ENCODE peak calls at places on chromosomes 3 and 15, in four cellular contexts. One of them, this sample, is unnamed.

GRCh38 chr3:48215876-48216275 is 7.4 kb upstream of the CAMP start:
- DNase-seq in K562: no peak
- DNase-seq in GM12865: no peak
- DNase-seq in lower lobe of right lung: no peak
- DNase-seq in this sample: no peak

GRCh38 chr3:10998542-10998941 is 6.0 kb downstream of the SLC6A1 start:
- DNase-seq in K562: no peak
- DNase-seq in GM12865: no peak
- DNase-seq in lower lobe of right lung: no peak
- DNase-seq in this sample: no peak

GRCh38 chr3:66405701-66406091 is 95.1 kb downstream of the LRIG1 start:
- DNase-seq in K562: no peak
- DNase-seq in GM12865: no peak
- DNase-seq in lower lobe of right lung: no peak
- DNase-seq in this sample: peak; percentile 35

GRCh38 chr15:64883997-64884511 is 27.6 kb upstream of the ANKDD1A start:
- DNase-seq in K562: no peak
- DNase-seq in GM12865: peak; percentile 88
- DNase-seq in lower lobe of right lung: peak; percentile 85
- DNase-seq in this sample: peak; percentile 78

GRCh38 chr3:183131735-183132134 is 30.8 kb downstream of the LAMP3 start:
- DNase-seq in K562: no peak
- DNase-seq in GM12865: no peak
- DNase-seq in lower lobe of right lung: no peak
- DNase-seq in this sample: no peak

GRCh38 chr3:119619094-119619493 is 21.4 kb downstream of the PLA1A start:
- DNase-seq in K562: no peak
- DNase-seq in GM12865: no peak
- DNase-seq in lower lobe of right lung: no peak
- DNase-seq in this sample: no peak

GRCh38 chr3:126936110-126936509 is 46.8 kb upstream of the PLXNA1 start:
- DNase-seq in K562: no peak
- DNase-seq in GM12865: no peak
- DNase-seq in lower lobe of right lung: no peak
- DNase-seq in this sample: no peak

GRCh38 chr3:55481067-55481917 is 5.8 kb downstream of the WNT5A start:
- DNase-seq in K562: no peak
- DNase-seq in GM12865: no peak
- DNase-seq in lower lobe of right lung: peak; percentile 51
- DNase-seq in this sample: no peak

GRCh38 chr3:114660124-114660523 is 366.3 kb downstream of the TIGIT start:
- DNase-seq in K562: no peak
- DNase-seq in GM12865: no peak
- DNase-seq in lower lobe of right lung: no peak
- DNase-seq in this sample: no peak

GRCh38 chr3:64290161-64290560 is 64.9 kb upstream of the PRICKLE2 start:
- DNase-seq in K562: no peak
- DNase-seq in GM12865: no peak
- DNase-seq in lower lobe of right lung: no peak
- DNase-seq in this sample: no peak

GRCh38 chr3:62614527-62614926 is 241.2 kb upstream of the FEZF2 start:
- DNase-seq in K562: no peak
- DNase-seq in GM12865: no peak
- DNase-seq in lower lobe of right lung: no peak
- DNase-seq in this sample: no peak

GRCh38 chr15:55744026-55744655 is 1.2 kb upstream of the PRTG start:
- DNase-seq in K562: no peak
- DNase-seq in GM12865: no peak
- DNase-seq in lower lobe of right lung: no peak
- DNase-seq in this sample: peak; percentile 34

GRCh38 chr3:156509209-156510174 is 45.4 kb downstream of the SSR3 start:
- DNase-seq in K562: peak; percentile 57
- DNase-seq in GM12865: peak; percentile 72
- DNase-seq in lower lobe of right lung: no peak
- DNase-seq in this sample: no peak

GRCh38 chr15:69758810-69759410 is 306.3 kb downstream of the RPLP1 start:
- DNase-seq in K562: peak; percentile 4
- DNase-seq in GM12865: peak; percentile 89
- DNase-seq in lower lobe of right lung: peak; percentile 58
- DNase-seq in this sample: no peak

GRCh38 chr3:141402476-141403171 is 34.3 kb downstream of the ZBTB38 start:
- DNase-seq in K562: no peak
- DNase-seq in GM12865: peak; percentile 65
- DNase-seq in lower lobe of right lung: peak; percentile 83
- DNase-seq in this sample: peak; percentile 55

GRCh38 chr3:21835266-21835665 is 84.3 kb upstream of the ZNF385D start:
- DNase-seq in K562: no peak
- DNase-seq in GM12865: no peak
- DNase-seq in lower lobe of right lung: no peak
- DNase-seq in this sample: no peak

GRCh38 chr15:64034519-64034918 is 11.8 kb downstream of the DAPK2 start:
- DNase-seq in K562: no peak
- DNase-seq in GM12865: no peak
- DNase-seq in lower lobe of right lung: no peak
- DNase-seq in this sample: no peak

GRCh38 chr3:4311496-4311895 is 8.3 kb downstream of the SETMAR start:
- DNase-seq in K562: no peak
- DNase-seq in GM12865: no peak
- DNase-seq in lower lobe of right lung: no peak
- DNase-seq in this sample: no peak

GRCh38 chr3:4309476-4310121 is 6.4 kb downstream of the SETMAR start:
- DNase-seq in K562: no peak
- DNase-seq in GM12865: no peak
- DNase-seq in lower lobe of right lung: no peak
- DNase-seq in this sample: no peak

GRCh38 chr3:4313606-4314308 is 10.6 kb downstream of the SETMAR start:
- DNase-seq in K562: peak; percentile 61
- DNase-seq in GM12865: no peak
- DNase-seq in lower lobe of right lung: no peak
- DNase-seq in this sample: no peak

GRCh38 chr3:4310971-4311370 is 7.8 kb downstream of the SETMAR start:
- DNase-seq in K562: no peak
- DNase-seq in GM12865: no peak
- DNase-seq in lower lobe of right lung: no peak
- DNase-seq in this sample: no peak

GRCh38 chr3:4314688-4315087 is 11.5 kb downstream of the SETMAR start:
- DNase-seq in K562: no peak
- DNase-seq in GM12865: no peak
- DNase-seq in lower lobe of right lung: no peak
- DNase-seq in this sample: no peak
- TF ChIP-seq CTCF in K562: peak; percentile 40
- TF ChIP-seq CTCF in GM12865: peak; percentile 7
- TF ChIP-seq CTCF in lower lobe of right lung: peak; percentile 21
- TF ChIP-seq CTCF in this sample: peak; percentile 20

DNA sequence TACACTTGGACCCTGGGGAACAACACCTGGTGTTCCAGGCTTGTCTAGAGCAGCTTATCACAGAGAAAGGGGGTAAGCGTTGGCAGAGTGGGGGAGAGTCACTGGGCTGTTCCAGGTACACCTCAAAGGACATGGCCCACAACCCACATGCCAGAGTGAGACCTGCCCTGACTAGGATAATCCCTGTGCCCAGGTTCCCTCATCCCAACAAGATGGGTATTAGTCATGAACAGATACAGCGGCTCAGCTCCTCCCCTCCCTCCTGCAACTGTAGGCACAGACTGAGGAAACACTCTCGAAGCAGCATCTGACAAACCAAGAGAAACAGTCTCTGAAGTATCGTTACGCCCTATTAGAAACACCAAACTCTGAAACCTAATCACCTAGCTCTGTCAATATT is 32.1 kb upstream of the RPS17 start:
- DNase-seq in K562: no peak
- DNase-seq in GM12865: no peak
- DNase-seq in lower lobe of right lung: no peak
- DNase-seq in this sample: no peak
- H3K4me3 ChIP-seq in K562: no peak overlapping the region
- H3K4me3 ChIP-seq in GM12865: no peak overlapping the region
- H3K4me3 ChIP-seq in lower lobe of right lung: peak overlapping the region; percentile 47
- H3K4me3 ChIP-seq in this sample: no peak overlapping the region

GRCh38 chr3:6654670-6655069 is 206.2 kb upstream of the GRM7 start:
- DNase-seq in K562: no peak
- DNase-seq in GM12865: no peak
- DNase-seq in lower lobe of right lung: no peak
- DNase-seq in this sample: no peak

GRCh38 chr3:6655275-6655674 is 205.6 kb upstream of the GRM7 start:
- DNase-seq in K562: no peak
- DNase-seq in GM12865: no peak
- DNase-seq in lower lobe of right lung: no peak
- DNase-seq in this sample: no peak

DNA sequence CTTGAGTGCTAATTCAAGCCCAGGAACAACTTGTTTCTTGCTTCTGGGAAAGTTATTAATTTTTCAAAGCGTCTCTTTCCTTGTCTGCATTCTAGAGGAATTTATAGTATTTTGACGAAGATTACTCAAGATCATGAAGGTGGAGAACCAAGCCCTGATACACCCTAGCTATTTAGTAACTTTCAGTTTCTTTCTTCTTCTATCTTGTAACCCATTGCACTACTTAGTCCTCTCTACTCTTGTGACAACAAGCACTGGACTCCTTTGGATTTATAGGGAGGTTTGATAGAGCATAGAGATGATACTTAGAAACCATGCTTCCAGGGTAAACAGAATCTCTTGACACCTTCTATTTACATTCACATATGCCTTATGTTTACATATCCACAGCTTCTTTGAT is 203.3 kb upstream of the GRM7 start:
- DNase-seq in K562: no peak
- DNase-seq in GM12865: no peak
- DNase-seq in lower lobe of right lung: no peak
- DNase-seq in this sample: no peak
- TF ChIP-seq CTCF in K562: no peak
- TF ChIP-seq CTCF in GM12865: no peak
- TF ChIP-seq CTCF in lower lobe of right lung: no peak
- TF ChIP-seq CTCF in this sample: no peak

GRCh38 chr3:152380048-152380447 is 111.3 kb downstream of the MBNL1 start:
- DNase-seq in K562: no peak
- DNase-seq in GM12865: no peak
- DNase-seq in lower lobe of right lung: no peak
- DNase-seq in this sample: no peak
- H3K4me3 ChIP-seq in K562: no peak overlapping the region
- H3K4me3 ChIP-seq in GM12865: no peak overlapping the region
- H3K4me3 ChIP-seq in lower lobe of right lung: no peak overlapping the region
- H3K4me3 ChIP-seq in this sample: no peak overlapping the region